ENCODE peak calls at places on chromosomes 5 and 9, in six cellular contexts. H is psoas muscle; W is neuronal stem cell; E is PC-3; C is left lung; B is CD8-positive, alpha-beta T cell. Z is an unnamed sample.

GRCh38 chr5:179115845-179116524 is 55.8 kb downstream of the ZNF354C start:
- DNase-seq in W (no peak), B (no peak), E (no peak), C (no peak), H (no peak), Z (no peak)

GRCh38 chr5:16812911-16813310 is 123.2 kb downstream of the MYO10 start:
- DNase-seq in E (peak; percentile 99), H (no peak), C (no peak), W (no peak), B (no peak), Z (peak; percentile 60)

GRCh38 chr5:139903805-139904565 is 108.4 kb downstream of the PSD2 start:
- DNase-seq in B (no peak), E (no peak), H (peak; percentile 43), C (no peak), W (peak; percentile 55), Z (peak; percentile 67)

GRCh38 chr9:78369644-78370219 is 72.8 kb downstream of the PSAT1 start:
- DNase-seq in H (peak; percentile 59), C (peak; percentile 59), B (peak; percentile 31), W (peak; percentile 73), E (peak; percentile 73), Z (peak; percentile 68)

GRCh38 chr9:133873006-133873780 is 118.9 kb downstream of the VAV2 start:
- DNase-seq in E (no peak), W (no peak), H (no peak), B (no peak), C (no peak), Z (no peak)

GRCh38 chr9:77883846-77884771 is 147.5 kb downstream of the GNAQ start:
- DNase-seq in C (no peak), E (no peak), W (no peak), H (no peak), B (no peak), Z (no peak)

GRCh38 chr5:138594305-138595058 is 19.3 kb upstream of the HSPA9 start:
- DNase-seq in E (no peak), H (no peak), W (no peak), C (no peak), B (no peak), Z (no peak)

GRCh38 chr5:998975-999501 is 9.6 kb upstream of the NKD2 start:
- DNase-seq in W (no peak), C (peak; percentile 27), B (no peak), H (no peak), E (no peak), Z (peak; percentile 15)

GRCh38 chr9:79542735-79543504 is 28.8 kb upstream of the TLE4 start:
- DNase-seq in C (no peak), E (no peak), W (no peak), B (no peak), H (no peak), Z (no peak)

GRCh38 chr9:4262735-4263141 is 37.1 kb downstream of the GLIS3 start:
- DNase-seq in E (peak; percentile 88), H (no peak), C (no peak), W (no peak), B (no peak), Z (no peak)

GRCh38 chr9:92962303-92962649 is 15.0 kb downstream of the FGD3 start:
- DNase-seq in E (no peak), C (no peak), H (no peak), W (no peak), B (no peak), Z (no peak)

GRCh38 chr9:84140535-84141101 is 160.0 kb downstream of the RMI1 start:
- DNase-seq in B (no peak), C (no peak), H (no peak), W (peak; percentile 42), E (no peak), Z (no peak)

GRCh38 chr9:1871486-1872181 is 143.5 kb upstream of the SMARCA2 start:
- DNase-seq in B (no peak), H (no peak), W (peak; percentile 20), C (no peak), E (no peak), Z (no peak)

GRCh38 chr5:77972545-77973252 is 196.6 kb upstream of the TBCA start:
- DNase-seq in B (no peak), C (no peak), H (no peak), E (no peak), W (no peak), Z (no peak)

GRCh38 chr5:471750-472058 is 28.7 kb downstream of the EXOC3 start:
- DNase-seq in H (no peak), B (no peak), E (no peak), C (no peak), W (no peak), Z (no peak)

GRCh38 chr5:136192526-136193395 is at the start of gene SMIM32:
- DNase-seq in H (peak; percentile 19), E (no peak), B (no peak), C (no peak), W (peak; percentile 51), Z (no peak)

GRCh38 chr5:154631141-154631540 is 124.0 kb upstream of the LARP1 start:
- DNase-seq in B (no peak), H (no peak), W (no peak), E (no peak), C (no peak), Z (no peak)

GRCh38 chr5:157857821-157858526 is 971 bp downstream of the CLINT1 start:
- DNase-seq in H (no peak), W (no peak), E (peak; percentile 25), B (no peak), C (no peak), Z (no peak)

GRCh38 chr5:142922223-142922952 is 152.2 kb downstream of the ARHGAP26 start:
- DNase-seq in W (no peak), B (no peak), E (peak; percentile 64), H (no peak), C (no peak), Z (no peak)

DNA sequence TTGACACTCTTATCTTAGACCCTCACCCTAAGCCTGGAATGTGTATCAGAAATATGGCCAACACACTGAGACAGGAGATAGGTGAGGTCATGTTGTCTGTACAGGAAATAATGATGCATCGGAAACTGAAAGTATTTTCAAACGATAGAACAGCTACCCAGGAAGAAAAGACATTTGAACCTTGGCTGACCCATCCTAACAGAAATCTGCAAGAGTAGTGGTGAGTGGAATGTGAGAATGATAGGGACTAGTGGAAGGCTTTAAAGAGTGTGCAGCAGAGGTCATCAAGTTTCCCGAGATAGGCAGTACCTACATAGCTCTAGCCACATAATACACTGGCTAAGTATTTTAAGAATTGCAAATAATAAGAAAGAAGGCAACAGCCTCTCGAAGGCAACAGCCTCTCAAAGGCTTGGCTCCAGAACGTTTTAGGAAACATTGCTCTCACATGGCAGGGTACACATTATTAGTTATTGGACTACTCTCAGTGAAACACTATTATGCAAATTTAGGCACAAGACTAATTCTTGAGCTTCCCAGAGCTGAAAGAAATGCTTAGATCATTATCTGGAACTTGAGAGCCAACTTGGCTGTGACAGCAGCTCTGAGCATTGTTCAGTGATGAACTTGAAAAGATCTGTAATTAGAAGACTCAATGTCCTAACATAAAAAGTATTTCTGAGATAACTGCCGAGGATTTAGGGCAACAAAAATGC is 133.1 kb upstream of the FBXL7 start:
- DNase-seq in C (no peak), H (no peak), E (no peak), B (no peak), W (no peak), Z (no peak)
- H3K27ac ChIP-seq in C (no peak overlapping the region), H (peak overlapping the region; percentile 9), E (no peak overlapping the region), B (no peak overlapping the region), W (no peak overlapping the region), Z (no peak overlapping the region)

DNA sequence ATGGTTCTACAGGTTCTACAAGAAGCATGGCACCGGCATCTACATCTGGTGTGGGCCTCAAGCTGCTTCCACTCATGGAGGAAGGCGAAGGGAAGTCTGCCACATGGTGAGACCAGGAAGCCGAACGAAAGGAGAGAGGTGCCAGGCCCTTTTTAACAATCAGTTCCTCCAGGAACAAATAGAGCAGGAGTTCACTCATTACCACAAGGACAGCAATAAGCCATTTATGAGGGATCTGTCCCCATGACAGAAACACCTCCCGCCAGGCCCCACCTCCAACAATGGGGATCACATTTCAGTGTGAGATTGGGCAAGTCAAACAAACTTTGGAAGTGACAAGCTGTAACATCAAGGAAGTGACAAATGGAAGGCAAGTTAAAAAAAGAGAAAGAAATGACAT is 95.5 kb upstream of the PTPN3 start:
- DNase-seq in C (no peak), E (no peak), H (no peak), W (no peak), B (no peak), Z (no peak)
- H3K27ac ChIP-seq in C (no peak overlapping the region), E (no peak overlapping the region), H (no peak overlapping the region), W (no peak overlapping the region), B (no peak overlapping the region), Z (no peak overlapping the region)

DNA sequence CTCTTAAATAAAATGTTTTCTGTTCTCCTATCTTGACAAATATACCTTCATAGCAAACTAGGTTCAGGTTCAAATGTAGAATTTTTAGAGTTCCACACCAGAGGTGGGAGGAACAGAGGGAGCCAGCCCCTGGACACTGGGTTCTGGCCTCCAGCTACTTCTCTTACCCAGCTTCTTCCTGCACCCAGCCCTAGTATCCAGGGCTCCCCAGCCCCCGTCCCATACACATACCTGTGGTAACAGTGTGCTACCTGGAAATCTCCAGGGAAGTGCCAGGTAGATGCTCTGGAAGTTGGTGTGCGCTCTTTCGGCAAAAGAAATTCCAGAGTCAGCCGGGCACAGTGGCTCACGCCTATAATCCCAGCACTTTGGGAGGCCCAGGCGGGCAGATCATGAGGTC is 33.9 kb upstream of the IL6ST start:
- DNase-seq in W (no peak), E (no peak), B (no peak), C (no peak), H (no peak), Z (no peak)
- H3K27ac ChIP-seq in W (no peak overlapping the region), E (no peak overlapping the region), B (no peak overlapping the region), C (no peak overlapping the region), H (no peak overlapping the region), Z (no peak overlapping the region)

DNA sequence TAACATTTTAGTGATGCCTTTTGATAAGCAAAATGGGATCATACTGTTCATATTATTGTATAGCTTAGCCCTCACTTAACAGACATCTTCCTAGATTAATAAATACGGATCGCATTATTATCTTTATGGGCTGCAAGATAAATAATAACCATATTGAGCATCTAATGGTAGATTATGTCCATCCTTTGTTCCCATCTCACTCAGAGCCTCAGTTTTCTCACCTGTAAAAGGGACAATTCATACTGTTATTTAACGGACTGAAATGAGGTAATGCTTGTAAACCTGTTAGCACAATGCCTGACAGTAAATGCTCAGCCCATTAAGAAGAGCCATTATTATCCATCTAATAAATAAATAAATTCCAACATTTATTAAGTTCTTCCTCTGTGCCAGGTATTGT is 3.0 kb upstream of the RPL26L1 start:
- DNase-seq in H (no peak), B (no peak), C (no peak), E (no peak), W (no peak), Z (no peak)
- H3K27ac ChIP-seq in H (no peak overlapping the region), B (no peak overlapping the region), C (no peak overlapping the region), E (peak overlapping the region; percentile 24), W (no peak overlapping the region), Z (no peak overlapping the region)

GRCh38 chr5:37477426-37477825 is 98.3 kb downstream of the WDR70 start:
- DNase-seq in C (no peak), E (no peak), H (no peak), B (no peak), W (no peak), Z (no peak)

DNA sequence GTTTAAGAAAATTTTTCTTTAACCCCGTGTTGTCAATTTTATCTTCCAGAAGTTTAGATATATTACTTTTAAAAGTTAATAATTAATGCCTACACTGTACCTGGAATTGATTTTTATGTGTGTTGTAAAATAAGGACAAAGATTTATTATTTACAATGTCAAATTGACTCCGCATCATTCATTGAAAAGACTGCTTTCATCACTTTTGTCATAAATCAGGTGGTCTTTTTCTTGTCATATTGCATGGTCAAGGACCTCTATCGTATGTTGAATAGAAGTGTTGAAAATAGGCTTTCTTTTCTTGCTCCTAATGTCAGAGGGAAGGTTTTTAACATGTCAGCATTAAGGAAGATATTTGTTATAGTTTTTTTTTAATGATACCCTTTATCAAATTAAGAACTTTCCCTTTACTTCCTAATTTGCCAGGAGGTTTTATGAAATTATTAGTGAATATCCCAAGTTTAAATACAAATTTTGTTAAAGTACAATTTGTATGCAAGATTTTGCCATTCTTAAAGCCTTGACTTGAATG is 92.6 kb downstream of the WDR70 start:
- DNase-seq in H (no peak), W (no peak), B (no peak), E (no peak), C (no peak), Z (no peak)
- H3K27ac ChIP-seq in H (no peak overlapping the region), W (no peak overlapping the region), B (no peak overlapping the region), E (no peak overlapping the region), C (no peak overlapping the region), Z (no peak overlapping the region)